ENCODE peak calls at places on chromosomes 6 and 20, in ten cellular contexts. One of them, this sample, is unnamed.

GRCh38 chr6:147546501-147547368 is 38.2 kb downstream of the SAMD5 start:
- DNase-seq in hypothalamus: no peak
- DNase-seq in iPS DF 6.9: no peak
- DNase-seq in HT-29: no peak
- DNase-seq in NCI-H1417 treated with DMSO at 0.1 percent for 48 hours: no peak
- DNase-seq in colonic mucosa: no peak
- DNase-seq in choroid plexus epithelial cell: peak
- DNase-seq in effector CD4-positive, alpha-beta T cell: no peak
- DNase-seq in aorta: no peak
- DNase-seq in T-helper 9 cell: no peak
- DNase-seq in this sample: no peak

GRCh38 chr6:14781707-14782306 is 464.1 kb upstream of the JARID2 start:
- DNase-seq in hypothalamus: no peak
- DNase-seq in iPS DF 6.9: no peak
- DNase-seq in HT-29: no peak
- DNase-seq in NCI-H1417 treated with DMSO at 0.1 percent for 48 hours: no peak
- DNase-seq in colonic mucosa: no peak
- DNase-seq in choroid plexus epithelial cell: no peak
- DNase-seq in effector CD4-positive, alpha-beta T cell: no peak
- DNase-seq in aorta: no peak
- DNase-seq in T-helper 9 cell: no peak
- DNase-seq in this sample: no peak

GRCh38 chr20:14497004-14497403 is 159.6 kb upstream of the FLRT3 start:
- DNase-seq in hypothalamus: no peak
- DNase-seq in iPS DF 6.9: no peak
- DNase-seq in HT-29: no peak
- DNase-seq in NCI-H1417 treated with DMSO at 0.1 percent for 48 hours: no peak
- DNase-seq in colonic mucosa: no peak
- DNase-seq in choroid plexus epithelial cell: peak
- DNase-seq in effector CD4-positive, alpha-beta T cell: no peak
- DNase-seq in aorta: no peak
- DNase-seq in T-helper 9 cell: no peak
- DNase-seq in this sample: no peak

GRCh38 chr6:93915961-93916360 is 496.6 kb upstream of the EPHA7 start:
- DNase-seq in hypothalamus: no peak
- DNase-seq in iPS DF 6.9: no peak
- DNase-seq in HT-29: peak
- DNase-seq in NCI-H1417 treated with DMSO at 0.1 percent for 48 hours: no peak
- DNase-seq in colonic mucosa: peak
- DNase-seq in choroid plexus epithelial cell: no peak
- DNase-seq in effector CD4-positive, alpha-beta T cell: no peak
- DNase-seq in aorta: no peak
- DNase-seq in T-helper 9 cell: no peak
- DNase-seq in this sample: no peak

GRCh38 chr6:139148557-139149220 is 13.8 kb downstream of the HECA start:
- DNase-seq in hypothalamus: no peak
- DNase-seq in iPS DF 6.9: no peak
- DNase-seq in HT-29: no peak
- DNase-seq in NCI-H1417 treated with DMSO at 0.1 percent for 48 hours: no peak
- DNase-seq in colonic mucosa: no peak
- DNase-seq in choroid plexus epithelial cell: no peak
- DNase-seq in effector CD4-positive, alpha-beta T cell: no peak
- DNase-seq in aorta: no peak
- DNase-seq in T-helper 9 cell: no peak
- DNase-seq in this sample: no peak

GRCh38 chr6:142195862-142196536 is 48.9 kb downstream of the VTA1 start:
- DNase-seq in hypothalamus: no peak
- DNase-seq in iPS DF 6.9: no peak
- DNase-seq in HT-29: no peak
- DNase-seq in NCI-H1417 treated with DMSO at 0.1 percent for 48 hours: no peak
- DNase-seq in colonic mucosa: no peak
- DNase-seq in choroid plexus epithelial cell: peak
- DNase-seq in effector CD4-positive, alpha-beta T cell: no peak
- DNase-seq in aorta: no peak
- DNase-seq in T-helper 9 cell: no peak
- DNase-seq in this sample: peak

GRCh38 chr6:160767019-160767646 is 65.1 kb downstream of the PLG start:
- DNase-seq in hypothalamus: peak
- DNase-seq in iPS DF 6.9: no peak
- DNase-seq in HT-29: no peak
- DNase-seq in NCI-H1417 treated with DMSO at 0.1 percent for 48 hours: peak
- DNase-seq in colonic mucosa: peak
- DNase-seq in choroid plexus epithelial cell: peak
- DNase-seq in effector CD4-positive, alpha-beta T cell: peak
- DNase-seq in aorta: peak
- DNase-seq in T-helper 9 cell: peak
- DNase-seq in this sample: peak

GRCh38 chr6:14102330-14102729 is 15.2 kb upstream of the CD83 start:
- DNase-seq in hypothalamus: no peak
- DNase-seq in iPS DF 6.9: no peak
- DNase-seq in HT-29: no peak
- DNase-seq in NCI-H1417 treated with DMSO at 0.1 percent for 48 hours: no peak
- DNase-seq in colonic mucosa: no peak
- DNase-seq in choroid plexus epithelial cell: no peak
- DNase-seq in effector CD4-positive, alpha-beta T cell: no peak
- DNase-seq in aorta: no peak
- DNase-seq in T-helper 9 cell: no peak
- DNase-seq in this sample: no peak

GRCh38 chr6:46652232-46652602 is 401 bp downstream of the CYP39A1 start:
- DNase-seq in hypothalamus: no peak
- DNase-seq in iPS DF 6.9: no peak
- DNase-seq in HT-29: no peak
- DNase-seq in NCI-H1417 treated with DMSO at 0.1 percent for 48 hours: no peak
- DNase-seq in colonic mucosa: no peak
- DNase-seq in choroid plexus epithelial cell: no peak
- DNase-seq in effector CD4-positive, alpha-beta T cell: no peak
- DNase-seq in aorta: no peak
- DNase-seq in T-helper 9 cell: no peak
- DNase-seq in this sample: no peak

GRCh38 chr6:41132254-41132653 is 21.9 kb downstream of the TREML1 start:
- DNase-seq in hypothalamus: no peak
- DNase-seq in iPS DF 6.9: no peak
- DNase-seq in HT-29: no peak
- DNase-seq in NCI-H1417 treated with DMSO at 0.1 percent for 48 hours: peak
- DNase-seq in colonic mucosa: no peak
- DNase-seq in choroid plexus epithelial cell: no peak
- DNase-seq in effector CD4-positive, alpha-beta T cell: no peak
- DNase-seq in aorta: no peak
- DNase-seq in T-helper 9 cell: no peak
- DNase-seq in this sample: no peak

GRCh38 chr6:127484207-127484858 is 25.1 kb upstream of the KIAA0408 start:
- DNase-seq in hypothalamus: no peak
- DNase-seq in iPS DF 6.9: no peak
- DNase-seq in HT-29: peak
- DNase-seq in NCI-H1417 treated with DMSO at 0.1 percent for 48 hours: no peak
- DNase-seq in colonic mucosa: no peak
- DNase-seq in choroid plexus epithelial cell: peak
- DNase-seq in effector CD4-positive, alpha-beta T cell: no peak
- DNase-seq in aorta: no peak
- DNase-seq in T-helper 9 cell: no peak
- DNase-seq in this sample: no peak

GRCh38 chr6:45423901-45424627 is 46.3 kb upstream of the SUPT3H start:
- DNase-seq in hypothalamus: no peak
- DNase-seq in iPS DF 6.9: no peak
- DNase-seq in HT-29: no peak
- DNase-seq in NCI-H1417 treated with DMSO at 0.1 percent for 48 hours: no peak
- DNase-seq in colonic mucosa: no peak
- DNase-seq in choroid plexus epithelial cell: peak
- DNase-seq in effector CD4-positive, alpha-beta T cell: no peak
- DNase-seq in aorta: peak
- DNase-seq in T-helper 9 cell: no peak
- DNase-seq in this sample: no peak

GRCh38 chr6:106520711-106521367 is 108.5 kb downstream of the RTN4IP1 start:
- DNase-seq in hypothalamus: no peak
- DNase-seq in iPS DF 6.9: no peak
- DNase-seq in HT-29: no peak
- DNase-seq in NCI-H1417 treated with DMSO at 0.1 percent for 48 hours: no peak
- DNase-seq in colonic mucosa: peak
- DNase-seq in choroid plexus epithelial cell: no peak
- DNase-seq in effector CD4-positive, alpha-beta T cell: peak
- DNase-seq in aorta: no peak
- DNase-seq in T-helper 9 cell: peak
- DNase-seq in this sample: no peak

GRCh38 chr6:137451926-137452325 is 42.3 kb downstream of the OLIG3 start:
- DNase-seq in hypothalamus: no peak
- DNase-seq in iPS DF 6.9: no peak
- DNase-seq in HT-29: no peak
- DNase-seq in NCI-H1417 treated with DMSO at 0.1 percent for 48 hours: no peak
- DNase-seq in colonic mucosa: no peak
- DNase-seq in choroid plexus epithelial cell: peak
- DNase-seq in effector CD4-positive, alpha-beta T cell: no peak
- DNase-seq in aorta: no peak
- DNase-seq in T-helper 9 cell: no peak
- DNase-seq in this sample: peak

GRCh38 chr6:109455502-109456282 is at the start of gene MICAL1:
- DNase-seq in hypothalamus: no peak
- DNase-seq in iPS DF 6.9: no peak
- DNase-seq in HT-29: peak
- DNase-seq in NCI-H1417 treated with DMSO at 0.1 percent for 48 hours: no peak
- DNase-seq in colonic mucosa: peak
- DNase-seq in choroid plexus epithelial cell: peak
- DNase-seq in effector CD4-positive, alpha-beta T cell: peak
- DNase-seq in aorta: peak
- DNase-seq in T-helper 9 cell: peak
- DNase-seq in this sample: no peak

GRCh38 chr20:24779166-24779565 is 169.9 kb upstream of the CST7 start:
- DNase-seq in hypothalamus: no peak
- DNase-seq in iPS DF 6.9: no peak
- DNase-seq in HT-29: no peak
- DNase-seq in NCI-H1417 treated with DMSO at 0.1 percent for 48 hours: no peak
- DNase-seq in colonic mucosa: no peak
- DNase-seq in choroid plexus epithelial cell: no peak
- DNase-seq in effector CD4-positive, alpha-beta T cell: no peak
- DNase-seq in aorta: peak
- DNase-seq in T-helper 9 cell: no peak
- DNase-seq in this sample: no peak

GRCh38 chr20:23880426-23880825 is 878 bp upstream of the CST5 start:
- DNase-seq in hypothalamus: no peak
- DNase-seq in iPS DF 6.9: no peak
- DNase-seq in HT-29: no peak
- DNase-seq in NCI-H1417 treated with DMSO at 0.1 percent for 48 hours: no peak
- DNase-seq in colonic mucosa: no peak
- DNase-seq in choroid plexus epithelial cell: peak
- DNase-seq in effector CD4-positive, alpha-beta T cell: no peak
- DNase-seq in aorta: no peak
- DNase-seq in T-helper 9 cell: no peak
- DNase-seq in this sample: no peak

GRCh38 chr6:120055071-120055470 is 705.5 kb upstream of the MAN1A1 start:
- DNase-seq in hypothalamus: no peak
- DNase-seq in iPS DF 6.9: no peak
- DNase-seq in HT-29: no peak
- DNase-seq in NCI-H1417 treated with DMSO at 0.1 percent for 48 hours: no peak
- DNase-seq in colonic mucosa: no peak
- DNase-seq in choroid plexus epithelial cell: no peak
- DNase-seq in effector CD4-positive, alpha-beta T cell: no peak
- DNase-seq in aorta: no peak
- DNase-seq in T-helper 9 cell: no peak
- DNase-seq in this sample: no peak

GRCh38 chr20:47304287-47304686 is 52.2 kb downstream of the ZMYND8 start:
- DNase-seq in hypothalamus: no peak
- DNase-seq in iPS DF 6.9: no peak
- DNase-seq in HT-29: peak
- DNase-seq in NCI-H1417 treated with DMSO at 0.1 percent for 48 hours: no peak
- DNase-seq in colonic mucosa: peak
- DNase-seq in choroid plexus epithelial cell: peak
- DNase-seq in effector CD4-positive, alpha-beta T cell: no peak
- DNase-seq in aorta: no peak
- DNase-seq in T-helper 9 cell: no peak
- DNase-seq in this sample: peak

GRCh38 chr20:50320910-50321796 is 130.5 kb downstream of the CEBPB start:
- DNase-seq in hypothalamus: no peak
- DNase-seq in iPS DF 6.9: peak
- DNase-seq in HT-29: peak
- DNase-seq in NCI-H1417 treated with DMSO at 0.1 percent for 48 hours: no peak
- DNase-seq in colonic mucosa: peak
- DNase-seq in choroid plexus epithelial cell: peak
- DNase-seq in effector CD4-positive, alpha-beta T cell: no peak
- DNase-seq in aorta: peak
- DNase-seq in T-helper 9 cell: no peak
- DNase-seq in this sample: no peak